ENCODE peak calls at places on chromosomes 7 and 10, in five cellular contexts. Y is GM12878, T is HepG2, F is upper lobe of left lung, C is K562. U is an unnamed sample.

GRCh38 chr7:39754326-39755120 is 131.2 kb downstream of the RALA start:
- ATAC-seq in Y (no peak), T (peak; percentile 36), F (no peak), C (peak; percentile 40), U (peak; percentile 37)

GRCh38 chr7:13115157-13115772 is 427.8 kb downstream of the ARL4A start:
- ATAC-seq in Y (no peak), T (peak; percentile 47), F (no peak), C (peak; percentile 72), U (no peak)

GRCh38 chr10:86443069-86443468 is 76.5 kb upstream of the GRID1 start:
- ATAC-seq in Y (no peak), T (no peak), F (no peak), C (no peak), U (no peak)

GRCh38 chr10:34360984-34361383 is 454.1 kb downstream of the PARD3 start:
- ATAC-seq in Y (no peak), T (no peak), F (no peak), C (no peak), U (no peak)

GRCh38 chr10:127983701-127984100 is 76.8 kb downstream of the PTPRE start:
- ATAC-seq in Y (no peak), T (no peak), F (no peak), C (no peak), U (peak; percentile 43)

GRCh38 chr10:44045020-44045419 is 339.9 kb downstream of the CXCL12 start:
- ATAC-seq in Y (no peak), T (no peak), F (no peak), C (no peak), U (no peak)

GRCh38 chr10:69086131-69086530 is 1.8 kb upstream of the SRGN start:
- ATAC-seq in Y (no peak), T (no peak), F (no peak), C (peak; percentile 8), U (peak; percentile 13)

GRCh38 chr10:84306751-84307384 is 21.5 kb upstream of the CCSER2 start:
- ATAC-seq in Y (no peak), T (no peak), F (no peak), C (peak; percentile 32), U (no peak)

GRCh38 chr10:6211341-6212265 is 8.9 kb downstream of the PFKFB3 start:
- ATAC-seq in Y (no peak), T (no peak), F (no peak), C (no peak), U (peak; percentile 89)

GRCh38 chr7:1314021-1314907 is 81.6 kb downstream of the UNCX start:
- ATAC-seq in Y (no peak), T (peak; percentile 36), F (peak; percentile 3), C (no peak), U (no peak)

GRCh38 chr10:122459586-122460273 is 1.6 kb upstream of the HTRA1 start:
- ATAC-seq in Y (no peak), T (no peak), F (no peak), C (no peak), U (no peak)

GRCh38 chr7:85052894-85053293 is 134.0 kb downstream of the SEMA3D start:
- ATAC-seq in Y (no peak), T (no peak), F (no peak), C (no peak), U (no peak)

GRCh38 chr7:104825099-104825498 is 188.9 kb upstream of the KMT2E start:
- ATAC-seq in Y (no peak), T (no peak), F (no peak), C (no peak), U (no peak)
- H3K27ac ChIP-seq in Y (no peak overlapping the region), T (no peak overlapping the region), F (no peak overlapping the region), C (no peak overlapping the region), U (no peak overlapping the region)

GRCh38 chr7:100157069-100157333 is 1.5 kb downstream of the TRAPPC14 start:
- ATAC-seq in Y (no peak), T (no peak), F (no peak), C (no peak), U (no peak)
- TF ChIP-seq POLR2AphosphoS5 in Y (no peak), T (no peak), F (no peak), C (no peak), U (no peak)

GRCh38 chr10:63525021-63525420 is 3.8 kb downstream of the REEP3 start:
- ATAC-seq in Y (no peak), T (no peak), F (no peak), C (no peak), U (no peak)

GRCh38 chr10:63520463-63521388 is 475 bp upstream of the REEP3 start:
- ATAC-seq in Y (peak; percentile 83), T (peak; percentile 92), F (peak; percentile 94), C (peak; percentile 91), U (peak; percentile 89)

GRCh38 chr10:63523015-63523414 is 1.8 kb downstream of the REEP3 start:
- ATAC-seq in Y (no peak), T (no peak), F (no peak), C (no peak), U (no peak)

GRCh38 chr10:63521389-63522128 is at the start of gene REEP3:
- ATAC-seq in Y (peak; percentile 71), T (peak; percentile 89), F (peak; percentile 84), C (peak; percentile 89), U (peak; percentile 86)

DNA sequence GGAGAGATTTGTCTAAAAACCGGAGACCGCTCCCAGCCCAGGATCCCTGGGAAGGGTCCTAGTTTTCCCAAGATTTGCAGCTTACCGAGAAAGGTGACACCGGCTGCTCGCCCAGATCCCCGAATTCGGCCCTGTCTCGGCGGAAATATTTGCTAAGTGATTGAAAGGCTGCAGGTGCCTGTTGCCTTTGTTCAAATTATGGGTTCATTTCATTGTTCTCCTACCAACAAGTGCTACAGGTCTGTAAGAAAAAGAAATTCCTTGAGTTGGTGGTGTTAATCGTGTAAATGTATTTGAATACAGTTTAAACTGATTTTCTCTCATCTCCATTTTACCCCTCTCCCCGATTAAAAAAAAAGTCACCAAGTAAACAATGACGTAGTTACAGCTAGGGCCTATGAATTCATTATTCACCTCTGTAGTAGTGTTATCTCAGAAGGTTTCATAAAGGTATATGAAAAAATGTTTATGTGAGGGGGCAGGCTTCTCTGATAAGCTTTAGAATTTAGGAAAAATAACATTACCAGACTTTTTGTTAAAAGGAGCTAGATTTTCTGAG is 1.0 kb downstream of the REEP3 start:
- ATAC-seq in Y (no peak), T (no peak), F (no peak), C (no peak), U (no peak)
- TF ChIP-seq EP300 in Y (no peak), T (no peak), F (no peak), C (no peak), U (no peak)

GRCh38 chr10:11468126-11468742 is 143.2 kb downstream of the USP6NL start:
- ATAC-seq in Y (no peak), T (no peak), F (no peak), C (no peak), U (no peak)
- H3K27ac ChIP-seq in Y (no peak overlapping the region), T (no peak overlapping the region), F (no peak overlapping the region), C (no peak overlapping the region), U (no peak overlapping the region)

GRCh38 chr10:49288341-49289065 is 10.5 kb upstream of the C10orf71 start:
- ATAC-seq in Y (no peak), T (no peak), F (no peak), C (peak; percentile 70), U (no peak)
- TF ChIP-seq POLR2AphosphoS5 in Y (no peak), T (no peak), F (no peak), C (no peak), U (no peak)